ENCODE peak calls at places on chromosomes 3 and 15, in eight cellular contexts. P, S, Y, B, W, J, F and R are unnamed samples.

GRCh38 chr3:157794771-157795170 is 291.6 kb upstream of the VEPH1 start:
- DNase-seq in P (no peak), S (no peak), Y (no peak), B (no peak), W (no peak), J (no peak), F (no peak), R (no peak)

GRCh38 chr15:84697353-84697990 is 18.5 kb downstream of the SEC11A start:
- DNase-seq in P (no peak), S (no peak), Y (no peak), B (no peak), W (no peak), J (no peak), F (no peak), R (no peak)

GRCh38 chr3:42827654-42828053 is 18.4 kb downstream of the ACKR2 start:
- DNase-seq in P (no peak), S (no peak), Y (no peak), B (no peak), W (no peak), J (no peak), F (no peak), R (no peak)

GRCh38 chr15:65355173-65355982 is 22.4 kb downstream of the IGDCC3 start:
- DNase-seq in P (no peak), S (peak; percentile 59), Y (no peak), B (no peak), W (peak; percentile 29), J (peak; percentile 71), F (no peak), R (no peak)

GRCh38 chr15:66995257-66995656 is 70.1 kb upstream of the SMAD3 start:
- DNase-seq in P (no peak), S (no peak), Y (no peak), B (no peak), W (no peak), J (no peak), F (no peak), R (no peak)

GRCh38 chr15:54618120-54618519 is 578.6 kb downstream of the RSL24D1 start:
- DNase-seq in P (no peak), S (no peak), Y (no peak), B (no peak), W (peak; percentile 78), J (no peak), F (no peak), R (no peak)

GRCh38 chr15:60918234-60918964 is 310.7 kb downstream of the RORA start:
- DNase-seq in P (no peak), S (no peak), Y (no peak), B (no peak), W (no peak), J (no peak), F (no peak), R (no peak)

GRCh38 chr15:100330221-100330620 is 11.6 kb downstream of the ADAMTS17 start:
- DNase-seq in P (no peak), S (no peak), Y (no peak), B (no peak), W (no peak), J (no peak), F (no peak), R (no peak)

GRCh38 chr3:180630360-180630759 is 28.4 kb downstream of the TTC14 start:
- DNase-seq in P (no peak), S (no peak), Y (peak; percentile 53), B (no peak), W (no peak), J (no peak), F (no peak), R (no peak)

GRCh38 chr3:196513697-196514349 is 1.3 kb downstream of the SMCO1 start:
- DNase-seq in P (no peak), S (no peak), Y (no peak), B (no peak), W (no peak), J (no peak), F (no peak), R (no peak)

GRCh38 chr15:71596672-71597071 is 213.7 kb upstream of the NR2E3 start:
- DNase-seq in P (no peak), S (no peak), Y (no peak), B (no peak), W (no peak), J (peak; percentile 26), F (no peak), R (no peak)

GRCh38 chr3:72001758-72002157 is 216.8 kb upstream of the PROK2 start:
- DNase-seq in P (no peak), S (no peak), Y (no peak), B (no peak), W (no peak), J (peak; percentile 54), F (no peak), R (no peak)

GRCh38 chr3:43071313-43071893 is 34.5 kb downstream of the POMGNT2 start:
- DNase-seq in P (no peak), S (peak; percentile 66), Y (no peak), B (peak; percentile 19), W (peak; percentile 23), J (peak; percentile 74), F (peak; percentile 27), R (no peak)

GRCh38 chr3:148604270-148605085 is 93.2 kb upstream of the AGTR1 start:
- DNase-seq in P (no peak), S (no peak), Y (no peak), B (no peak), W (no peak), J (no peak), F (no peak), R (no peak)

GRCh38 chr15:73366766-73367623 is 1.8 kb downstream of the HCN4 start:
- DNase-seq in P (no peak), S (no peak), Y (no peak), B (no peak), W (no peak), J (peak; percentile 65), F (no peak), R (no peak)

GRCh38 chr15:73369073-73369694 is 426 bp upstream of the HCN4 start:
- DNase-seq in P (no peak), S (no peak), Y (no peak), B (no peak), W (no peak), J (peak; percentile 69), F (no peak), R (no peak)

GRCh38 chr15:73370151-73370550 is 1.4 kb upstream of the HCN4 start:
- DNase-seq in P (no peak), S (no peak), Y (no peak), B (no peak), W (no peak), J (peak; percentile 36), F (no peak), R (no peak)

GRCh38 chr15:73368301-73369072 is at the start of gene HCN4:
- DNase-seq in P (no peak), S (peak; percentile 31), Y (no peak), B (no peak), W (no peak), J (peak; percentile 94), F (no peak), R (no peak)

DNA sequence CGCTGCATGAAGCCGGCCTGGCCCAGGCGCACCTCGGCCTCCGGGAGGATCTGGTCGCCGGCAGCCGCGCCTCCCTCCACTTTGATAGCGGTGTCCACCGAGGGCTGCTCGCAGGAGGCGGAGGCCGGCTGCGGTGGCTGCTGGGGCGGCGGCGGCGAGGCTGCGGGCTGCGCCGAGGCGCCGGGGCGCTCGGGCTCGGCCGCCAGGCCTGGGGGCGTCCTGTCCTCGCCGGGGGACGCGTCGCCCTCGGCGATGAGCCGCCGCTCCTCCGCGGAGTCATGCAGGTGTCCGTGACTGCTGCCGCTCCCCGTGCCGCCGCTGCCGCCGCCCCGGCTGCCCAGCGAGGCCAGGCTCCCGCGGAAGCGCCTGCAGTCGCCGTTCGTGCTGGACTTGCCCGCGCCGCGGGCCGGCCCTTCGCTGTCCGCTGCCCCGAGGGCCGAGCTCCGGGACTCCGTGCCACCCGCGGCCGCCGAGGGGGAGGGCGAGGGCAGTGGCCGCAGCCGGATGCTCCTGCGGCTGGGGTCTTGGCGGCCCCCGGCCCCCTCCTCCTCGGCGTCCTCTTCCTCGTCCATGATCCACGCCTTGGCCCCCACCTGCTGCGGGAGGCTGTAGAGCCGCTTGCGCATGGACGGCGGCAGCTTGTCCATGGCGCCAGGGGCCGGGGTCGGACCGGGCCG is 996 bp downstream of the HCN4 start:
- DNase-seq in P (no peak), S (no peak), Y (no peak), B (no peak), W (no peak), J (peak; percentile 41), F (no peak), R (no peak)
- TF ChIP-seq EZH2 in P (no peak), S (no peak), Y (peak; percentile 66), B (no peak), W (peak; percentile 12), J (no peak), F (no peak), R (no peak)

GRCh38 chr3:173275740-173276139 is 121.8 kb upstream of the NLGN1 start:
- DNase-seq in P (no peak), S (peak; percentile 47), Y (no peak), B (peak; percentile 2), W (peak; percentile 11), J (peak; percentile 72), F (no peak), R (no peak)
- H3K4me3 ChIP-seq in P (no peak overlapping the region), S (no peak overlapping the region), Y (no peak overlapping the region), B (no peak overlapping the region), W (no peak overlapping the region), J (no peak overlapping the region), F (no peak overlapping the region), R (no peak overlapping the region)

DNA sequence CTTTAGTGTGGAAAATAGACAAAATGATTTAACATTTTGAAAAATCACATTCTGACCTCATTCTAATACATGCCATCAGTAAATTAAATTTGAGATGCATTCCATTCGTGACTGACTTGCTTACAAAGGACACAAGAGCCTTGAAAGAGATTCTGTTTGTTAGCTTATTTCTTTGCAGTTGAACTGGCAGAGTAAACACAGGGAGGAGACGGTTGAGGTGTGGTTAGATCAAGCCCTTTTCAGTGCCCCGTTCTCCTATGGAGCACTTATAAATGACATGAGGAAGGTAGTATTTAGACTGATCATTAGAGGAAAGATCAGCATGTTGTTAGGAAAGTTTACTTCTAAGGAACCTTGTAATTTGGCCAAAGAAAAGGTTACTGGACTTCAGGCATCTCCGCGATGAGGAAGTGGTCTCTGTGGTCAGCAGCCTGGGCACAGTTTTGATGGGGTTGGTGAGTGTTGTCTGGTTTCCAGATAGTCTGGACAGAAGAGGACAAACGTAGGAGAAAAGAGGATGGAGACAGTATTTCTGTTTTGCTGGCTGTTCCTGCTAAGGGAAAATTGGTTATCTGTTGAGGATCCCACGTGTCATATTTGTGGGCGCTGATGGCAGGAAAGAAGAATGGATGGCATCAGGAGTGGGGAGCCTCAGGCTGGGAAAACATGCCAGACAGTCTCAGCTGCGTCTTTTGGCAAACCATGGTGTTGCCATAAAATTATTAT is 328.9 kb upstream of the TBL1XR1 start:
- DNase-seq in P (no peak), S (no peak), Y (no peak), B (no peak), W (peak; percentile 54), J (no peak), F (no peak), R (no peak)
- TF ChIP-seq POLR2AphosphoS5 in P (no peak), S (no peak), Y (no peak), B (no peak), W (no peak), J (no peak), F (no peak), R (no peak)

DNA sequence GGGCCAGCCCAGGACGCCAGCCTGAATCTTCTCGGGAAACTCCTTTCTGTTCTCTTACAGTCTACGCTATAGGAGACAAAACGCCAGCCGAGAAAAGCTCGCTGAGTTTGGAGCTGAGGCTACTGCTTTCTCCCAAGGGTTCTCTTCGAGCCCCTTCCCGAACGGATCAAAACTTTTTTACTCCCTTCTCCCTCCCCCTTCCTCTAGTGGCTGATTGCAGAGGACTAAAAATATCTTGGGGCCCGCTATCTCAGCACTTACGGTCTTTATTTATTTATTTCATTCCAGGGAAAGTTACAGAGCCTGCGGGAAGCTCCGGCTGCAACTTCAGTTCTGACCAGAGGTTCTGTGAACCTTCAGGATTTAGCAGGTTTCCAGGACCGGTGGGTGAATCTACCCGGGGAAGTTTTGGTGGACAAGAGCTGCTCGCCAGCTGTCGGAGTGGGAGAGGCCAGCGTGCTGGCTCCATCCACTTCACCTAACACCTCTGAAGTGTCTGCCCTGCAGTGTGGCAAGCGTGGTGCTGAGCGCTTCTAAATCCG is 454 bp upstream of the PDZRN3 start:
- DNase-seq in P (no peak), S (no peak), Y (peak; percentile 2), B (no peak), W (no peak), J (peak; percentile 76), F (peak; percentile 9), R (no peak)
- TF ChIP-seq EZH2 in P (no peak), S (no peak), Y (no peak), B (no peak), W (no peak), J (no peak), F (no peak), R (no peak)